ENCODE peak calls at places on chromosomes 7 and 10, in four cellular contexts. One of them, this sample, is unnamed.

GRCh38 chr7:20320786-20321185 is 9.9 kb upstream of the ITGB8 start:
- DNase-seq in sigmoid colon: no peak
- DNase-seq in fibroblast of lung: no peak
- DNase-seq in lung: no peak
- DNase-seq in this sample: no peak

GRCh38 chr10:114874827-114875541 is 53.4 kb downstream of the FHIP2A start:
- DNase-seq in fibroblast of lung: peak; percentile 67
- DNase-seq in sigmoid colon: no peak
- DNase-seq in lung: no peak
- DNase-seq in this sample: peak; percentile 51

GRCh38 chr7:18212788-18213187 is 185.1 kb upstream of the PRPS1L1 start:
- DNase-seq in sigmoid colon: no peak
- DNase-seq in lung: no peak
- DNase-seq in fibroblast of lung: peak; percentile 47
- DNase-seq in this sample: no peak

GRCh38 chr7:2560175-2560695 is 1.5 kb downstream of the IQCE start:
- DNase-seq in lung: no peak
- DNase-seq in fibroblast of lung: no peak
- DNase-seq in sigmoid colon: no peak
- DNase-seq in this sample: no peak

GRCh38 chr10:119251315-119251708 is 43.9 kb downstream of the GRK5 start:
- DNase-seq in lung: no peak
- DNase-seq in fibroblast of lung: peak; percentile 87
- DNase-seq in sigmoid colon: peak; percentile 88
- DNase-seq in this sample: no peak

GRCh38 chr10:15370741-15371701 is at the start of gene FAM171A1:
- DNase-seq in lung: no peak
- DNase-seq in sigmoid colon: peak; percentile 73
- DNase-seq in fibroblast of lung: peak; percentile 52
- DNase-seq in this sample: peak; percentile 71

GRCh38 chr7:1855396-1856160 is 185.5 kb downstream of the ELFN1 start:
- DNase-seq in sigmoid colon: peak; percentile 45
- DNase-seq in fibroblast of lung: no peak
- DNase-seq in lung: no peak
- DNase-seq in this sample: no peak

GRCh38 chr10:86962136-86962980 is 4.0 kb downstream of the SNCG start:
- DNase-seq in lung: no peak
- DNase-seq in fibroblast of lung: no peak
- DNase-seq in sigmoid colon: peak; percentile 57
- DNase-seq in this sample: no peak

GRCh38 chr7:142030294-142030693 is 34.6 kb downstream of the MGAM start:
- DNase-seq in sigmoid colon: no peak
- DNase-seq in fibroblast of lung: peak; percentile 23
- DNase-seq in lung: no peak
- DNase-seq in this sample: no peak

GRCh38 chr10:29203432-29203831 is 85.4 kb upstream of the LYZL1 start:
- DNase-seq in lung: no peak
- DNase-seq in sigmoid colon: no peak
- DNase-seq in fibroblast of lung: no peak
- DNase-seq in this sample: no peak
- TF ChIP-seq CTCF in lung: no peak
- TF ChIP-seq CTCF in sigmoid colon: no peak
- TF ChIP-seq CTCF in fibroblast of lung: no peak
- TF ChIP-seq CTCF in this sample: peak; percentile 10

GRCh38 chr10:27485986-27486385 is 18.1 kb upstream of the RAB18 start:
- DNase-seq in sigmoid colon: no peak
- DNase-seq in lung: no peak
- DNase-seq in fibroblast of lung: no peak
- DNase-seq in this sample: no peak
- TF ChIP-seq CTCF in sigmoid colon: no peak
- TF ChIP-seq CTCF in lung: no peak
- TF ChIP-seq CTCF in fibroblast of lung: no peak
- TF ChIP-seq CTCF in this sample: no peak

GRCh38 chr7:83362786-83363185 is 200.1 kb upstream of the PCLO start:
- DNase-seq in sigmoid colon: no peak
- DNase-seq in fibroblast of lung: peak; percentile 34
- DNase-seq in lung: no peak
- DNase-seq in this sample: no peak

GRCh38 chr7:83365746-83366145 is 203.1 kb upstream of the PCLO start:
- DNase-seq in lung: no peak
- DNase-seq in sigmoid colon: no peak
- DNase-seq in fibroblast of lung: no peak
- DNase-seq in this sample: no peak

GRCh38 chr7:83366629-83367028 is 203.9 kb upstream of the PCLO start:
- DNase-seq in sigmoid colon: no peak
- DNase-seq in fibroblast of lung: no peak
- DNase-seq in lung: no peak
- DNase-seq in this sample: no peak
- TF ChIP-seq CTCF in sigmoid colon: no peak
- TF ChIP-seq CTCF in fibroblast of lung: no peak
- TF ChIP-seq CTCF in lung: no peak
- TF ChIP-seq CTCF in this sample: no peak

GRCh38 chr10:103660364-103661197 is 167.1 kb downstream of the NEURL1 start:
- DNase-seq in lung: no peak
- DNase-seq in fibroblast of lung: peak; percentile 60
- DNase-seq in sigmoid colon: peak; percentile 78
- DNase-seq in this sample: peak; percentile 27
- TF ChIP-seq CTCF in lung: no peak
- TF ChIP-seq CTCF in fibroblast of lung: peak; percentile 36
- TF ChIP-seq CTCF in sigmoid colon: no peak
- TF ChIP-seq CTCF in this sample: no peak

GRCh38 chr10:14181197-14181936 is 149.4 kb downstream of the FRMD4A start:
- DNase-seq in sigmoid colon: no peak
- DNase-seq in fibroblast of lung: no peak
- DNase-seq in lung: no peak
- DNase-seq in this sample: no peak
- TF ChIP-seq CTCF in sigmoid colon: no peak
- TF ChIP-seq CTCF in fibroblast of lung: no peak
- TF ChIP-seq CTCF in lung: no peak
- TF ChIP-seq CTCF in this sample: no peak